ENCODE peak calls at places on chromosomes 3 and 15, in four cellular contexts. P, L, I and N are unnamed samples.

GRCh38 chr15:52171386-52171785 is 19.8 kb downstream of the GNB5 start:
- DNase-seq in P (no peak), L (no peak), I (no peak), N (no peak)

GRCh38 chr15:63019539-63020109 is 22.9 kb upstream of the TPM1 start:
- DNase-seq in P (peak; percentile 50), L (no peak), I (peak; percentile 78), N (peak; percentile 61)

GRCh38 chr3:82977871-82978270 is 1216.4 kb upstream of the GBE1 start:
- DNase-seq in P (no peak), L (no peak), I (no peak), N (no peak)

GRCh38 chr15:80990955-80991354 is 1.3 kb upstream of the MESD start:
- DNase-seq in P (no peak), L (no peak), I (no peak), N (no peak)

GRCh38 chr3:94004301-94004910 is 24.0 kb downstream of the STX19 start:
- DNase-seq in P (peak; percentile 60), L (peak; percentile 30), I (peak; percentile 37), N (peak; percentile 42)

GRCh38 chr15:58951388-58952060 is 18.0 kb upstream of the SLTM start:
- DNase-seq in P (no peak), L (no peak), I (peak; percentile 24), N (no peak)

GRCh38 chr15:82647835-82648256 is 683 bp upstream of the CPEB1 start:
- DNase-seq in P (no peak), L (peak; percentile 92), I (no peak), N (no peak)

GRCh38 chr3:188049890-188050530 is 103.9 kb upstream of the LPP start:
- DNase-seq in P (no peak), L (no peak), I (no peak), N (no peak)

GRCh38 chr15:51382787-51383186 is 41.3 kb downstream of the GLDN start:
- DNase-seq in P (peak; percentile 27), L (peak; percentile 63), I (peak; percentile 16), N (no peak)

GRCh38 chr3:197306374-197307086 is 8.1 kb upstream of the DLG1 start:
- DNase-seq in P (peak; percentile 77), L (no peak), I (no peak), N (no peak)

GRCh38 chr3:184678317-184679055 is 33.4 kb downstream of the MAGEF1 start:
- DNase-seq in P (no peak), L (no peak), I (no peak), N (no peak)

GRCh38 chr15:100918034-100918689 is 995 bp upstream of the LRRK1 start:
- DNase-seq in P (peak; percentile 8), L (peak; percentile 75), I (peak; percentile 67), N (peak; percentile 55)

GRCh38 chr3:171256445-171257250 is 203.6 kb downstream of the TNIK start:
- DNase-seq in P (no peak), L (no peak), I (no peak), N (no peak)

DNA sequence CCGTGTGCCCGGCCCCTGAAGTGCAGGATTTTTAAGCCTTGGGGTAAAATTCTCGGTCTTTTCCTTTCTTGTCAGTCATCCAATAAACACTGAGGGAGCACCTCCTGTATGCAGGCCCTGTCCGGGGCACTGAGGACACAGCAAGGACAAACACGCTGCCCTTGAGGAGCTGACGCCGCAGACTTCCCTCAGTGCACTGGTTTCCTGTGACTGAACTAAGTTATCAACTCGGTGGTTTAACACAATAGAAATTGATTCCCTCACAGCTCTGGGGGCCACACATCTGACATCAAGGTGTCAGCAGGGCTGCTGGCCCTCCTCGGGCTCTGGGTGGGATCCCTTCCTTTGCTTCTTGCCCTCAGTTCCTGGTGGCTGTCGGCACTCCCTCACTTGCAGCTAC is 65.1 kb downstream of the ZNF445 start:
- DNase-seq in P (no peak), L (no peak), I (no peak), N (no peak)
- TF ChIP-seq TCF7L2 in P (no peak), L (no peak), I (no peak), N (no peak)

GRCh38 chr3:140942221-140943104 is 827 bp downstream of the SLC25A36 start:
- DNase-seq in P (peak; percentile 37), L (peak; percentile 34), I (no peak), N (no peak)

GRCh38 chr3:140943781-140944547 is 2.3 kb downstream of the SLC25A36 start:
- DNase-seq in P (no peak), L (no peak), I (no peak), N (no peak)

GRCh38 chr3:140941090-140941433 is 574 bp upstream of the SLC25A36 start:
- DNase-seq in P (no peak), L (no peak), I (no peak), N (no peak)

GRCh38 chr3:140941434-140942220 is at the start of gene SLC25A36:
- DNase-seq in P (peak; percentile 99), L (peak; percentile 93), I (peak; percentile 98), N (peak; percentile 93)
- H3K4me3 ChIP-seq in P (peak within 1 kb of the TSS; percentile 96), L (peak within 1 kb of the TSS; percentile 92), I (peak within 1 kb of the TSS; percentile 81), N (peak within 1 kb of the TSS; percentile 61)

GRCh38 chr15:42619641-42620371 is 44.4 kb downstream of the STARD9 start:
- DNase-seq in P (no peak), L (no peak), I (no peak), N (no peak)
- TF ChIP-seq TCF7L2 in P (no peak), L (no peak), I (no peak), N (no peak)

GRCh38 chr3:14231998-14232501 is 53.4 kb downstream of the LSM3 start:
- DNase-seq in P (no peak), L (no peak), I (no peak), N (no peak)
- H3K4me3 ChIP-seq in P (no peak overlapping the region), L (no peak overlapping the region), I (no peak overlapping the region), N (no peak overlapping the region)

DNA sequence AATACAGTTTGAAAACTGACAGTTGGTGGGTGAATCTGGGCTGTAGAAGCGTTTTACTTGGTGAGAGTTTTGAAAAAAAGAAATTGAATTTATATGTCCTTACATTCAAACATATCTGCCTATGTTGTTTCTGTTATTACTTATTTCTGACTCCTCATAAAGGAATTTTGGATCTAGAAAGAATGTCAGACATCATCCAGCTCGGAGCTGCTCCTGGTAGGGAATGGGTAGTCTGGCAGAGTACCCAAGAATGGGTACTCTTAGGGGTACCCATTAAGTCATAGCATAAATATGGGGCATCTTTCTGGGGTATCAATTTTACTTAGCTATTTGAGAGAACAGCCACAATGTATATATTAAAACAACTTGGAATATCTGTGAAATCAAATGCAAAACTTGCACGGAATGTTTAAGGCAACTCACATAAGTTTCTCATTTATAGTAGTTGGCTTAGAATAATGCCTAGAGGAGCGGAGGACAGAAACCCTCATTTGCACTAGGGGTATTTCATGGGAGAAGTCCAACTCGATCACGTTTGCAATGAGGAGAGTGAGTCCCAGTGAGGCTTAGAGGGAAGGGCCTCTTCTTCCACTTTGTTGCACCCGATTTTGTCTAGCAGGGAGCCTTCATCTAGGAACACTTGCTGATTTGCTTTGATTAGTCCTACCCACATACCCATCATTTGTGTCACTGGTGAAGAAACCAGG is 2.4 kb upstream of the LARP6 start:
- DNase-seq in P (no peak), L (no peak), I (no peak), N (no peak)
- TF ChIP-seq TCF7L2 in P (no peak), L (no peak), I (no peak), N (no peak)

GRCh38 chr3:14319654-14320182 is 82.7 kb upstream of the SLC6A6 start:
- DNase-seq in P (peak; percentile 80), L (peak; percentile 92), I (peak; percentile 77), N (no peak)
- H3K4me3 ChIP-seq in P (peak overlapping the region; percentile 22), L (peak overlapping the region; percentile 14), I (peak overlapping the region; percentile 60), N (no peak overlapping the region)

GRCh38 chr15:66654718-66655375 is 47.2 kb upstream of the SMAD6 start:
- DNase-seq in P (no peak), L (peak; percentile 85), I (no peak), N (no peak)
- TF ChIP-seq TCF7L2 in P (no peak), L (no peak), I (no peak), N (no peak)